ENCODE peak calls at places on chromosomes 13 and 19, in nine cellular contexts. Z, B, F, T, M, I, C, N and V are unnamed samples.
A peak's percentile ranks its signal among the peaks of the same experiment; 100 is the strongest.

GRCh38 chr19:19399733-19400438 is 5.6 kb upstream of the GATAD2A start:
- DNase-seq in T (no peak), I (no peak), N (no peak), B (no peak), F (no peak), C (no peak), Z (no peak), M (no peak), V (no peak)

GRCh38 chr19:33194884-33195710 is 967 bp downstream of the LRP3 start:
- DNase-seq in T (peak; percentile 56), B (peak; percentile 34), C (peak; percentile 13), Z (peak; percentile 34), N (no peak), F (peak; percentile 64), I (no peak), M (peak; percentile 59), V (no peak)

GRCh38 chr19:40283414-40284250 is 1.5 kb downstream of the AKT2 start:
- DNase-seq in M (no peak), Z (no peak), C (no peak), N (peak; percentile 41), B (peak; percentile 31), I (no peak), T (no peak), F (no peak), V (no peak)

GRCh38 chr13:99642006-99642405 is 140.7 kb downstream of the TM9SF2 start:
- DNase-seq in M (no peak), Z (no peak), B (peak; percentile 12), T (no peak), C (no peak), I (no peak), F (no peak), N (no peak), V (no peak)

GRCh38 chr19:47694466-47695273 is 18.6 kb upstream of the EHD2 start:
- DNase-seq in I (no peak), F (no peak), T (no peak), Z (no peak), B (no peak), M (no peak), C (no peak), N (no peak), V (no peak)

GRCh38 chr13:89457977-89458376 is 1786.8 kb downstream of the SLITRK5 start:
- DNase-seq in F (no peak), B (no peak), M (no peak), T (no peak), I (no peak), N (no peak), C (peak; percentile 67), Z (no peak), V (no peak)

GRCh38 chr19:56822755-56823154 is 17.8 kb downstream of the PEG3 start:
- DNase-seq in T (no peak), C (no peak), Z (no peak), F (no peak), B (no peak), N (no peak), I (no peak), M (no peak), V (no peak)

GRCh38 chr13:53254495-53254894 is 225.9 kb downstream of the OLFM4 start:
- DNase-seq in T (no peak), I (no peak), M (peak; percentile 70), F (peak; percentile 45), C (no peak), B (no peak), N (no peak), Z (no peak), V (peak; percentile 22)

GRCh38 chr13:34779171-34779570 is 162.9 kb upstream of the NBEA start:
- DNase-seq in I (no peak), B (no peak), M (no peak), F (no peak), N (no peak), C (no peak), T (no peak), Z (no peak), V (no peak)

GRCh38 chr13:73715114-73715909 is 418.9 kb downstream of the KLF12 start:
- DNase-seq in M (no peak), N (peak; percentile 66), Z (no peak), C (no peak), T (no peak), F (no peak), I (no peak), B (no peak), V (no peak)

GRCh38 chr19:42528354-42529247 is at the start of gene CEACAM1:
- DNase-seq in Z (peak; percentile 79), M (no peak), I (no peak), N (peak; percentile 71), B (peak; percentile 89), C (peak; percentile 35), F (peak; percentile 37), T (peak; percentile 17), V (no peak)

GRCh38 chr19:45340232-45340898 is at the start of gene KLC3:
- DNase-seq in T (no peak), Z (peak; percentile 75), F (peak; percentile 64), M (peak; percentile 76), B (peak; percentile 63), I (no peak), C (peak; percentile 70), N (peak; percentile 59), V (no peak)

DNA sequence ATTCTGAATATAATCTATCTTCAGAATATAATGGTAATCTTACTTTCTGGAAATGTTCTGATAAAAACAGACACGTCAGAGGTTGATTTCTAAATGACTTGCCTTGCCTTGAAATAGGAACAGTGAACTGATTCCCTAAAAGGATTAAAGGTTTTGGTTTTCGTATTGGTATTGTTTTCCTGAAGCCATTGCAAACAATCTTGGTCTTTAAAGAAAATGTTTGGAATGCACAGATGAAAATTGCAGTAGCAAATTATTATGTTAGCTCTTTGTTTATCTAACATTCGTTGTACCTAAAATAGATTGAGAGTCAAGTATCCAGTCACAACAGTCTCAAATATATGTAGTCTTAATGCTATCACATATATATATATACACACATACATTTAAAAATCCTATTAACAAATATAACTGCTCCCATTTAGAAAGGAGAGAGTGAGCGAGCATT is 1.7 kb downstream of the ITM2B start:
- DNase-seq in T (no peak), N (no peak), I (no peak), M (no peak), F (no peak), C (peak; percentile 2), Z (no peak), B (no peak), V (no peak)
- H3K4me1 ChIP-seq in T (peaks cover 42% of the 10 kb centered on the region), N (peaks cover 47% of the 10 kb centered on the region), I (peaks cover 70% of the 10 kb centered on the region), M (peaks cover 38% of the 10 kb centered on the region), F (peaks cover 29% of the 10 kb centered on the region), C (peaks cover 32% of the 10 kb centered on the region), Z (peaks cover 37% of the 10 kb centered on the region), B (no peaks in the 10 kb centered on the region), V (peaks cover 1% of the 10 kb centered on the region)

GRCh38 chr19:16121967-16122366 is 10.3 kb downstream of the RAB8A start:
- DNase-seq in F (no peak), Z (no peak), T (no peak), M (no peak), C (no peak), B (no peak), I (no peak), N (no peak), V (no peak)
- H3K36me3 ChIP-seq in F (peaks cover 75% of the 10 kb centered on the region), Z (peaks cover 80% of the 10 kb centered on the region), T (peaks cover 5% of the 10 kb centered on the region), M (no peaks in the 10 kb centered on the region), C (peaks cover 50% of the 10 kb centered on the region), B (peaks cover 19% of the 10 kb centered on the region), I (peaks cover 94% of the 10 kb centered on the region), N (peaks cover 96% of the 10 kb centered on the region), V (peaks cover 48% of the 10 kb centered on the region)

GRCh38 chr19:18170714-18171255 is 2.8 kb upstream of the IFI30 start:
- DNase-seq in B (no peak), T (no peak), C (no peak), I (peak; percentile 79), N (peak; percentile 74), Z (no peak), M (no peak), F (no peak), V (no peak)

GRCh38 chr19:18173054-18173571 is 500 bp upstream of the IFI30 start:
- DNase-seq in N (peak; percentile 91), I (peak; percentile 84), M (no peak), F (no peak), T (peak; percentile 69), Z (no peak), C (no peak), B (no peak), V (no peak)

GRCh38 chr19:18173572-18174294 is at the start of gene IFI30:
- DNase-seq in I (peak; percentile 87), Z (peak; percentile 96), T (peak; percentile 75), F (peak; percentile 88), M (peak; percentile 76), N (peak; percentile 92), C (peak; percentile 53), B (peak; percentile 85), V (no peak)

GRCh38 chr19:18172331-18173053 is 1.1 kb upstream of the IFI30 start:
- DNase-seq in F (no peak), N (no peak), Z (no peak), M (no peak), B (no peak), I (no peak), T (no peak), C (no peak), V (no peak)

GRCh38 chr19:18171605-18172327 is 1.8 kb upstream of the IFI30 start:
- DNase-seq in N (peak; percentile 66), T (no peak), C (no peak), Z (no peak), F (no peak), B (no peak), M (no peak), I (no peak), V (no peak)
- H3K4me1 ChIP-seq in N (peaks cover 18% of the 10 kb centered on the region), T (peaks cover 10% of the 10 kb centered on the region), C (peaks cover 5% of the 10 kb centered on the region), Z (peaks cover 36% of the 10 kb centered on the region), F (peaks cover 9% of the 10 kb centered on the region), B (peaks cover 8% of the 10 kb centered on the region), M (no peaks in the 10 kb centered on the region), I (peaks cover 33% of the 10 kb centered on the region), V (peaks cover 4% of the 10 kb centered on the region)

GRCh38 chr19:38252935-38253691 is 3.1 kb downstream of the PPP1R14A start:
- DNase-seq in Z (peak; percentile 42), B (no peak), C (no peak), M (peak; percentile 43), N (peak; percentile 60), I (no peak), T (no peak), F (no peak), V (no peak)
- H3K36me3 ChIP-seq in Z (no peaks in the 10 kb centered on the region), B (no peaks in the 10 kb centered on the region), C (no peaks in the 10 kb centered on the region), M (no peaks in the 10 kb centered on the region), N (no peaks in the 10 kb centered on the region), I (no peaks in the 10 kb centered on the region), T (no peaks in the 10 kb centered on the region), F (peaks cover 16% of the 10 kb centered on the region), V (no peaks in the 10 kb centered on the region)

DNA sequence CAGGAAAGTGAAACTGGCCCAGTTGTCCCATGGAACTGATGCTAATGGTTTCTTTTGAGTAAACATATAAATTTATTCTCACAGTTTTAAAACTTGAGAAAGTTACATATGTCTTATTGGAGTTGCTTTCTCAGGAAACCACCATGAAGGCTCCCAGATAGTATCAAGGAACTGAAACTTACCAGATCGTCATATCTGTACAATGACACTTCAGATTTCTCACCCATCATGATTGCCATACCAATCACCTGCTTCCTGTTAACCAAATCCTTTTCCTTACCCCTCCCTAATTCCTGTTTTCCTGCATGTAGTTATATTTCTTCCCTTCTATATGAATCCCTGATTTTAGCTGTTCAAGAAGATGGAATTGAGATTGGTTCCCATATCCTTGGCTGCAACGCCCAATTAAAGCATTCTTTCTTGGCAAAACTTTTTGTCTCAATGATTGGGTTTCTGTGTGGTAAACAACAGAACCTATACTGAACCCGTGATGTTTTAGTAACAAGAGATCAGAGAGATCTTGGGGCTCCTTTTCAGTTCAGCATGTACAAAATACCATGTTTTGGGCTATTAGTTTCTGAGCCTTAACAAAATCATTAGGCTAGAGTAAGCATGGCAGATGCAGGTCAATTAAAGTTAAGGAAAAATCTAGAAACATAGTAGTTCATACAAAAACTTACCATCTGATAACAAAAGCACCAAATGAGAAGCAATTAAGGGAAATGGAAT is 781.3 kb upstream of the MIR17HG start:
- DNase-seq in Z (no peak), I (no peak), M (no peak), B (no peak), F (no peak), N (no peak), T (no peak), C (no peak), V (no peak)
- H3K4me1 ChIP-seq in Z (no peaks in the 10 kb centered on the region), I (no peaks in the 10 kb centered on the region), M (no peaks in the 10 kb centered on the region), B (no peaks in the 10 kb centered on the region), F (no peaks in the 10 kb centered on the region), N (no peaks in the 10 kb centered on the region), T (no peaks in the 10 kb centered on the region), C (no peaks in the 10 kb centered on the region), V (no peaks in the 10 kb centered on the region)